ENCODE peak calls at places on chromosomes 5 and 9, in five cellular contexts. N is H1, F is HCT116, V is NT2/D1, I is HepG2. W is an unnamed sample.

GRCh38 chr5:153402550-153402949 is 87.9 kb upstream of the GRIA1 start:
- DNase-seq in N (no peak), V (no peak), F (no peak), I (no peak), W (no peak)

GRCh38 chr5:33272288-33272687 is 168.5 kb upstream of the TARS1 start:
- DNase-seq in F (peak; percentile 59), V (no peak), N (no peak), I (no peak), W (no peak)

GRCh38 chr5:1638658-1639400 is 115.1 kb upstream of the LPCAT1 start:
- DNase-seq in I (no peak), N (no peak), V (no peak), F (no peak), W (peak; percentile 5)

GRCh38 chr5:123203105-123203794 is 114.2 kb downstream of the PRDM6 start:
- DNase-seq in F (no peak), N (no peak), V (no peak), I (no peak), W (no peak)

GRCh38 chr9:70263421-70263820 is 4.6 kb downstream of the SMC5 start:
- DNase-seq in F (no peak), N (no peak), I (no peak), V (no peak), W (no peak)

GRCh38 chr9:98778711-98779530 is 17.4 kb downstream of the ANKS6 start:
- DNase-seq in I (peak; percentile 59), N (no peak), F (no peak), V (no peak), W (no peak)

GRCh38 chr5:10581867-10582511 is 18.1 kb downstream of the ANKRD33B start:
- DNase-seq in I (no peak), N (no peak), V (no peak), F (no peak), W (no peak)

GRCh38 chr9:133807037-133807436 is 68.9 kb upstream of the SARDH start:
- DNase-seq in F (no peak), N (no peak), V (no peak), I (no peak), W (no peak)

GRCh38 chr9:115362101-115362500 is 244.1 kb upstream of the TNC start:
- DNase-seq in N (no peak), I (no peak), V (no peak), F (no peak), W (no peak)

GRCh38 chr5:95986001-95986400 is 24.4 kb upstream of the ELL2 start:
- DNase-seq in N (no peak), I (no peak), F (no peak), V (no peak), W (no peak)
- TF ChIP-seq ZNF274 in N (no peak), I (no peak), F (no peak), V (no peak), W (no peak)

GRCh38 chr9:2026598-2026997 is 11.5 kb downstream of the SMARCA2 start:
- DNase-seq in V (no peak), N (no peak), I (no peak), F (no peak), W (no peak)
- TF ChIP-seq ZNF274 in V (no peak), N (no peak), I (no peak), F (no peak), W (no peak)

DNA sequence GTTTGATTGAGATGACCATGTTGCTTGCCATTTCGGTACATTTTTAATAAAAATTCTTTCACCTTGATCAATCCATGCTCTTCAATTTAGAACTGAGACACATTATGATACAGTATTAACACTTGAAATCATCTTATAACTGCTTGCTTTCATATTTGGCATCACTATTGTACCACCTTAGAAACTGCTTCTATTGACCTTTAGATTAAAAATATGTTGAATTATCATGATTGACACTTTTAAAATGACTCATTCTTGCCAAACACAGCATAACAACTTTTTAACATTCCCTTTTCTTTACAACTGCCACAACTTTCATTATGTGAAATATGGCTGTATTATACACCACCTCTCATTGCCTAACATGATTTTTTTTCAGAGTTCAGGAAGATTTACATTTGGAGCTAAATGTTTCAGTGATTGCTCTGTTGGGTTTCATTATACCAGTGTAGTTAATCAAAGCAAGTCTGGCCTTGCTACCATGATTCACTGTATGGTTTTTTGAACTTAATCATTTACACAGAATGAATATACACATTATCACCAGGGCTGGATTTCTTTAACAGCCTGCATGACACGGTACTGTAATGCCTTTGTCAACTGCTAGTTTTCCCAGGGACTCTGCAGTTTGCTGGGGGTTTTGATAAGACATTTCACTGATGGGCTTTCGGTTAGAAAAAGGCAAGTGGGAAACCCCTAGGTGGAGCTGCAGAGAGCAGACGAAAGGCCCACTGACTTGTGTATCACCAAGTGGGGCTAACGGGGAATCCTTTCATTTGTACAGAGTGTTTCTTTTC is 93.6 kb upstream of the TLE4 start:
- DNase-seq in N (no peak), I (peak; percentile 5), F (no peak), V (peak; percentile 25), W (no peak)
- TF ChIP-seq ZNF274 in N (no peak), I (no peak), F (no peak), V (no peak), W (no peak)

DNA sequence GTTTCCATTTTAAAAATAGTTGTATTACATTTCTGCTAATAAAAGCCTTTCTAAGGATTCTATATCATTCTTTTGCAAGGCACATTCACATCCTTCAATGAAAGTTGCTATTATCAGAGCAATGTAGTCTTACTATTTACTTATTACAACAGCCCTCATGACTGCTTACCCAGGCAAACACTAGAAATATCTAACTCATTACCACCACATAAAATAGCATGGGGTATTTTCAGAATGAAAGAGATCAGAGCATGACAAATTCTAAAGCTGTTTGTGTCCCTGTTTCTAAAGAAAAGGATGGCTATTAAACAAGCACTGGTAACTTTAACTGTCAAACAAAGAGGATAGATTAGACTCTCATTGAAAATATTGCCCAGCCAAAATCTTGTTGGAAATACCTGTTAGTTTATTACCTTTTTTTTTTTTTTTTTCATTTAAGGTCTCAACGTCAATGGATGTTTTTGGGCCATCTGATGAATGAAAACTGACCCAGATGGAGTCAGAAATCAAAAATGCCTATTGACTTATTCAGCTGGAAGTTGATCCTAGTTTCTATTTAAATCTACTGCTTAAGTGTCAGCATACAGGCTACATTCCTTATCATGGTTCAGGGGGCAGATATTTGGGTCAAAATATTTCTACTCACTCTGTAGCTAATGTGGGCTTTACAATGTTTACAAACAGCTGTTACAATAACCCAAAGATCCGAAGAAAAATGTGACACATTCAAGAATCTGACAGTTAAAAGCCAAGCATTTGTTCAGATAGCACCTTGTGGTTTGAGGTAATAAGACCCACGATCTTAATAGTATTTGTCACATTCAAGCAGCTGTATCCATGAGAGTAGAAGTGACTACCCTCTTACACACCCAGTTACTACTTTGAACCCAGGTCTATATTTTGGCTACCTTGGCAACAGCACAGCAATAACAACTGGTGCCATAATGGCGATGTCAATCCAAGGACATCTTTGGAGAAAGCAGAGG is 554.8 kb upstream of the MEF2C start:
- DNase-seq in F (no peak), I (no peak), V (no peak), N (no peak), W (no peak)
- TF ChIP-seq ZNF274 in F (no peak), I (no peak), V (no peak), N (no peak), W (no peak)

DNA sequence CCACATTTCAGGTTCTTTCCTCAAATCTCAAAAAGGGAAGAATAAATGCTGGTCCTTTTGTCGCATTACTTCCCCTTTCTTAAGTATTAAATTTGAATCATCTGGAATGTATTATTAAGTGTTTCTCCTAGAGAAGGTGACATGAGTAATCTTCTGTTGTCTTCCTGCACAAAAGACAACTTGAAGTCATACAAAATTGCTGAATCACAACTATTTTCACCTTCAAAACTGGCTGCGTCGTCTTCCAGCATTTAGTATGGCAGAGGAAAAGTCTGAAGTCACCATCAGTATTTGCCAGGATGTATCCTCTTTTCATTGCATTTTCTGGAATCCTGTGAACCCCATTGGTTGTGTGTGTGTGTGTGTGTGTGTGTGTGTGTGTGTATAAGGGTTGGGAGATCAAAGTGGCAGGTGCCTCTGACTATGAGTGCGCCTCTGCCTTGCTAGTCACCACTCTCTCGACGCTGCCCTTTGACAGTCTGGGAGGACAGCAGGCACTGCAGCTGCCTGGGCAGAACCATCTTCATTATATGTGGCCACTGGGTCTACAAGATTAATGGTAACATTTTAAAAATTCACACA is 86.9 kb downstream of the MVB12B start:
- DNase-seq in F (no peak), V (no peak), I (no peak), N (no peak), W (no peak)
- TF ChIP-seq ZNF274 in F (no peak), V (no peak), I (no peak), N (no peak), W (no peak)

GRCh38 chr9:88421348-88421747 is 33.1 kb downstream of the SPIN1 start:
- DNase-seq in I (no peak), N (no peak), F (no peak), V (no peak), W (no peak)
- TF ChIP-seq ZNF274 in I (no peak), N (no peak), F (no peak), V (no peak), W (no peak)